ENCODE peak calls at places on chromosome 20, in eight cellular contexts. M is fibroblast of the aortic adventitia, T is brain microvascular endothelial cell, Q is A549, C is Calu3, P is transverse colon, R is mammary epithelial cell, Z is GM12865. F is an unnamed sample.

GRCh38 chr20:41161886-41162285 is 24.5 kb downstream of the PLCG1 start:
- DNase-seq in M (no peak), T (no peak), Q (no peak), C (no peak), P (no peak), R (no peak), Z (no peak), F (no peak)

GRCh38 chr20:59007758-59008511 is 881 bp upstream of the CTSZ start:
- DNase-seq in M (no peak), T (no peak), Q (no peak), C (no peak), P (peak), R (no peak), Z (peak), F (peak)

GRCh38 chr20:63305393-63305792 is 12.4 kb downstream of the COL20A1 start:
- DNase-seq in M (no peak), T (no peak), Q (no peak), C (no peak), P (no peak), R (no peak), Z (no peak), F (no peak)

GRCh38 chr20:46249671-46250070 is 58.6 kb downstream of the CDH22 start:
- DNase-seq in M (no peak), T (no peak), Q (no peak), C (no peak), P (no peak), R (no peak), Z (no peak), F (no peak)

GRCh38 chr20:62921119-62921687 is 5.1 kb downstream of the DIDO1 start:
- DNase-seq in M (peak), T (peak), Q (peak), C (peak), P (peak), R (peak), Z (peak), F (peak)

GRCh38 chr20:62899633-62900051 is 26.7 kb downstream of the DIDO1 start:
- DNase-seq in M (no peak), T (no peak), Q (no peak), C (no peak), P (peak), R (no peak), Z (no peak), F (no peak)

GRCh38 chr20:32613596-32614053 is 28.5 kb upstream of the NOL4L start:
- DNase-seq in M (no peak), T (no peak), Q (no peak), C (no peak), P (no peak), R (no peak), Z (no peak), F (no peak)

GRCh38 chr20:23636182-23636907 is 1.4 kb downstream of the CST3 start:
- DNase-seq in M (no peak), T (no peak), Q (no peak), C (no peak), P (no peak), R (no peak), Z (no peak), F (no peak)

GRCh38 chr20:1330075-1330830 is 1.3 kb upstream of the SDCBP2 start:
- DNase-seq in M (peak), T (no peak), Q (peak), C (peak), P (peak), R (no peak), Z (peak), F (no peak)

GRCh38 chr20:24752612-24753011 is 196.5 kb upstream of the CST7 start:
- DNase-seq in M (no peak), T (no peak), Q (no peak), C (no peak), P (no peak), R (peak), Z (no peak), F (no peak)

GRCh38 chr20:62900052-62900691 is 26.1 kb downstream of the DIDO1 start:
- DNase-seq in M (peak), T (peak), Q (peak), C (peak), P (peak), R (peak), Z (peak), F (peak)

GRCh38 chr20:3103369-3104032 is 19.0 kb upstream of the AVP start:
- DNase-seq in M (no peak), T (no peak), Q (no peak), C (no peak), P (no peak), R (no peak), Z (no peak), F (no peak)

GRCh38 chr20:23148721-23149570 is 62.8 kb upstream of the CD93 start:
- DNase-seq in M (no peak), T (no peak), Q (no peak), C (no peak), P (peak), R (no peak), Z (no peak), F (no peak)

GRCh38 chr20:6007094-6007528 is 46.7 kb downstream of the LRRN4 start:
- DNase-seq in M (no peak), T (peak), Q (no peak), C (no peak), P (no peak), R (peak), Z (peak), F (no peak)

GRCh38 chr20:61525781-61526431 is 273.8 kb downstream of the CDH4 start:
- DNase-seq in M (no peak), T (no peak), Q (no peak), C (no peak), P (no peak), R (no peak), Z (no peak), F (no peak)

GRCh38 chr20:60137657-60138245 is 179.5 kb downstream of the CDH26 start:
- DNase-seq in M (no peak), T (peak), Q (peak), C (peak), P (peak), R (peak), Z (peak), F (no peak)

DNA sequence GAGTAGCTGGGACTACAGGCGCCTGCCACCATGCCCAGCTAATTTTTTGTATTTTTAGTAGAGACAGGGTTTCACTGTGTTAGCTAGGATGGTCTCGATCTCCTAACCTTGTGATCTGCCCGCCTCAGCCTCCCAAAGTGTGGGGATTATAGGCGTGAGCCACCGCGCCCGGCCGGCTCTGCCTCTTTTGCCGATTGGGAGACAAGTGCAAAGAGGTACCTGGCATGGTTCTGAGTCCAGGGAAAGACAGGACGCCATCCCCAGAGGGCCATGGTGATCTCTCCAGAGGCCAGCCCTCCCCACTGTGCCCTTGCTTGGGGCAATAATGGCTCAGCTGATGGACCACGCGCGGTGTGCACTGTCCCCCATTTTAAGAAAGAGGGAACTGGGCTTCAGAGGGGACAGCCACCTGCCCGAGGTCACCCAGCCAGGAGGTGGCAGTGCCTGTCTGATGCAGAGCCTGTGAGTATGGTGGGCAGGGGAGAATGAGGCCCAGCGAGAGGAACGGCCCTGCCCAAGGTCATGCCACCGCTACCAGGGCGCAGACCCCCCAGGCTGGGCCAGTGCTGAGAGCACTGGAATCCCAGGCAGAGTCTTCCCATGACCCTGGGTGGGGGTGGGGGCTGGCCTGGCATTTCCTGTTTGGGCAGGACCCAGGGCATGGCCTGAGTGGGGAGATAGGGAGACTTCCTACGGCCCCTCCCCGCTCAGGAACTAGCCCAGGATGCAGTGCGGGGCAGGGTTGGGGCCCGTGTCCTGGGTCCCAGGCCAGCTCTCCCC is 61.0 kb downstream of the SNAI1 start:
- DNase-seq in M (no peak), T (no peak), Q (no peak), C (no peak), P (no peak), R (no peak), Z (no peak), F (no peak)
- TF ChIP-seq CTCF in M (no peak), T (no peak), Q (no peak), C (no peak), P (no peak), R (no peak), Z (no peak), F (no peak)

DNA sequence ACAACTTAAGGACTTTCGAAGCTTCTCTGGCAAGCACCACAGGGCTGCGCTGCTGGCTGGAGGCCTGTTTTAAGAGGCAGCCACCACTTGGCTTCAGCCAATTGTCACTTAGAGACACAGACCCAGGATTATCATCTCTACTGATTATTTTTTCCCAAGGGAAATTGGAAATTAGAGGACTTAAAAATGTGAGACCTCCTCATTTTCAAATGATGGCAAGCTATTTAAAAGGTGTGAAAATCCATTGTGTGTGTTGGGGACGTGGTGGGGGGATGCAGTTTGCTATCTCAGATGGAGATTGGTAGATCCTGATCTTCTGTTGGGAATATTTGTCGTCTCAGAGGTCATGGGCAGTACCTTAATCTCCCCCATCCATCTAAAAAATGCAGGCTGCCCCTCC is 11.3 kb downstream of the ARHGAP40 start:
- DNase-seq in M (no peak), T (no peak), Q (no peak), C (no peak), P (no peak), R (no peak), Z (no peak), F (no peak)
- TF ChIP-seq CTCF in M (no peak), T (no peak), Q (no peak), C (no peak), P (no peak), R (no peak), Z (no peak), F (no peak)

GRCh38 chr20:57294558-57294957 is 28.1 kb upstream of the BMP7 start:
- DNase-seq in M (no peak), T (no peak), Q (no peak), C (no peak), P (no peak), R (no peak), Z (no peak), F (no peak)
- TF ChIP-seq CTCF in M (no peak), T (no peak), Q (no peak), C (no peak), P (no peak), R (no peak), Z (no peak), F (no peak)

DNA sequence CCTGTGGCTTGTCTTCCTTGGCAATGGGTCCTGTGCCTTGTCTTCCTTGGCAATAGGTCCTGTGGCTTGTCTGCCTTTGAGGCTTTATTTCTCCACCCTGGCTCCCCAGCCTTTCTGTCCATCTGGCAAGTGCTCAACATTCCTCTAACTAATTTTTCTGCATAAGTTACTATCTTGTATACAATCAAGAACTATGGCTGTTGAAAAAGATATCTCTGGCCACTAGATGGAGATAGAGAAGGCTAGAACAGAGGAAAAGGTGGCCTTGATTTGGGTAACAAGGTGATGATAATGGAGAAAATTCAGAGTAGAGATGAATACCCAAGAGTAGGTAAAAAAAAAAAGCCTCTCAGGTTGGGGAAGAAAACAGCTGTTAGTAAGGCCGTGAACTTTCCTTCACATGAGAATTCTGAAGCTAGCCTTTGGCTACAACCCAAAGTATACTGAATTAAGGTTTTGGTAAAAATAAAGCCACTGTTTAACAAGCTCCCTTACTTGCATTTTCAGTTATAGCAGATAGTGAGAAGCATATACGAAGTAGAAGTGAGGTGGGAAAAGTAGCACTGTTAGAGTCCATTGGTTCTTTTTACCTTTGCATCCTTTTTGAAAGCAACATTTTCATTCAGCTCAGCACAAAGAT is 505.0 kb downstream of the DOK5 start:
- DNase-seq in M (no peak), T (no peak), Q (peak), C (no peak), P (no peak), R (peak), Z (peak), F (no peak)
- TF ChIP-seq CTCF in M (no peak), T (no peak), Q (peak), C (no peak), P (no peak), R (peak), Z (peak), F (no peak)

DNA sequence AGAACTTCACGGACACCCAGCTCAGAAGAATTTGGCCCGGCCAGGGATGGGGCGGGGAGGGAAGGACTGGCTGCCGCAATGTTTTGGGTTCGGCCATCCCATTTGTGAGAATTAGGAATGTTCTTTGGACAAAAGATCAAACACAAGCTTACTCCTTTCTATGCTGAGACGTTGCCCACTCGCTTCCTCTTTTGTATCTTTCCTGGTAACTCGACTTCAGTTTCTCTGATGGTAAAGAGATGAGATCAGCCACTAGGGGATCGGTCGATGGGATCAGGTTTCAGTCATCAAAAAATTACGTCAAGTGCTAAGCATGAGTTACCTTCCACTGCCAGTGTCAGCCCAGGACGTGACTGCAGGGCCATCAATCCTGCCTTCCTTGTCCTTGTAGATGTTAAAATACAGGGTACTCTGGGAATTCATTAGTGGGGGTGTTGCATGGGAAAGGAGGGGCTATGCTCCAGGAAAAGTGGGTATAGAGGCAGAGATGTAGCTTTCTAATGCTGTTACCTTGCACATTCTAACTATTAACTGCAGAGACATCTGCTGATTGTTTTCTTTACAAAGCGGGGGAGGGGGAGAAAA is 190.2 kb downstream of the TSHZ2 start:
- DNase-seq in M (peak), T (peak), Q (peak), C (peak), P (peak), R (peak), Z (peak), F (no peak)
- TF ChIP-seq CTCF in M (peak), T (peak), Q (no peak), C (no peak), P (peak), R (peak), Z (peak), F (no peak)

GRCh38 chr20:4581838-4582237 is 139.9 kb upstream of the PRND start:
- DNase-seq in M (no peak), T (no peak), Q (no peak), C (no peak), P (no peak), R (no peak), Z (no peak), F (no peak)
- TF ChIP-seq CTCF in M (no peak), T (peak), Q (no peak), C (no peak), P (no peak), R (no peak), Z (no peak), F (no peak)

F was measured in GM20000.